ENCODE peak calls at places on chromosomes 1 and 21, in five cellular contexts. R, Y, C, I and M are unnamed samples.

GRCh38 chr1:214445846-214446614 is 105.4 kb downstream of the PTPN14 start:
- DNase-seq in I (no peak), Y (no peak), R (no peak), C (no peak), M (no peak)

GRCh38 chr1:205585835-205586785 is 45.7 kb downstream of the ELK4 start:
- DNase-seq in C (no peak), R (no peak), Y (no peak), I (no peak), M (no peak)

GRCh38 chr1:202579806-202580205 is 130.4 kb downstream of the SYT2 start:
- DNase-seq in Y (no peak), I (no peak), R (no peak), C (no peak), M (no peak)

GRCh38 chr21:42317341-42317741 is 2.1 kb upstream of the TFF3 start:
- DNase-seq in I (no peak), Y (no peak), C (no peak), R (no peak), M (no peak)

GRCh38 chr1:50080904-50081586 is 27.7 kb upstream of the ELAVL4 start:
- DNase-seq in Y (peak), C (no peak), R (no peak), I (no peak), M (no peak)

GRCh38 chr1:107357381-107357780 is 216.5 kb downstream of the NTNG1 start:
- DNase-seq in R (no peak), C (no peak), Y (no peak), I (no peak), M (no peak)

GRCh38 chr1:43968348-43968948 is 1.4 kb upstream of the DPH2 start:
- DNase-seq in I (no peak), Y (no peak), R (no peak), C (no peak), M (no peak)

GRCh38 chr1:156942176-156942575 is 21.7 kb downstream of the LRRC71 start:
- DNase-seq in R (no peak), Y (no peak), I (no peak), C (no peak), M (no peak)

GRCh38 chr1:150484431-150484830 is 2.8 kb upstream of the TARS2 start:
- DNase-seq in Y (no peak), I (no peak), R (no peak), C (no peak), M (no peak)

GRCh38 chr1:241266121-241266520 is 90.9 kb downstream of the RGS7 start:
- DNase-seq in I (no peak), C (no peak), Y (no peak), R (no peak), M (no peak)

GRCh38 chr1:67294836-67295622 is 12.6 kb upstream of the IL12RB2 start:
- DNase-seq in I (no peak), C (no peak), R (no peak), Y (no peak), M (no peak)

GRCh38 chr1:32623775-32624174 is 26.6 kb downstream of the ZBTB8OS start:
- DNase-seq in I (no peak), C (no peak), Y (no peak), R (no peak), M (no peak)

GRCh38 chr1:154999651-155000474 is 2.7 kb upstream of the ZBTB7B start:
- DNase-seq in R (no peak), Y (no peak), C (no peak), I (no peak), M (peak)

GRCh38 chr1:98210064-98210463 is 289.2 kb upstream of the DPYD start:
- DNase-seq in I (no peak), C (no peak), Y (no peak), R (no peak), M (no peak)

GRCh38 chr21:45411810-45412206 is 6.8 kb downstream of the COL18A1 start:
- DNase-seq in C (no peak), I (peak), R (no peak), Y (no peak), M (no peak)

GRCh38 chr21:31900121-31900895 is 27.5 kb downstream of the HUNK start:
- DNase-seq in R (no peak), Y (no peak), C (no peak), I (peak), M (no peak)

GRCh38 chr1:108661030-108661609 is at the start of gene HENMT1:
- DNase-seq in I (peak), R (peak), C (peak), Y (no peak), M (peak)

GRCh38 chr1:162977944-162978568 is 91.1 kb upstream of the RGS4 start:
- DNase-seq in C (no peak), R (no peak), Y (no peak), I (no peak), M (no peak)

GRCh38 chr1:21939650-21940374 is 2.7 kb upstream of the HSPG2 start:
- DNase-seq in Y (peak), I (peak), R (no peak), C (peak), M (peak)

GRCh38 chr1:37157634-37158033 is 123.3 kb upstream of the GRIK3 start:
- DNase-seq in I (no peak), C (peak), R (no peak), Y (no peak), M (no peak)

GRCh38 chr1:204418174-204419063 is 6.8 kb upstream of the PPP1R15B start:
- DNase-seq in I (no peak), R (no peak), C (no peak), Y (no peak), M (no peak)

GRCh38 chr1:96306809-96307208 is 414.8 kb upstream of the PTBP2 start:
- DNase-seq in Y (no peak), R (no peak), C (no peak), I (no peak), M (no peak)

GRCh38 chr1:3906672-3907020 is 6.6 kb upstream of the C1orf174 start:
- DNase-seq in I (peak), R (no peak), C (no peak), Y (no peak), M (no peak)

GRCh38 chr1:111769517-111770146 is 13.9 kb downstream of the DDX20 start:
- DNase-seq in Y (peak), I (no peak), R (peak), C (no peak), M (no peak)

GRCh38 chr1:14738235-14738634 is 139.8 kb downstream of the KAZN start:
- DNase-seq in Y (peak), C (no peak), R (no peak), I (no peak), M (no peak)

GRCh38 chr21:36654341-36654740 is 44.6 kb upstream of the SIM2 start:
- DNase-seq in I (no peak), C (peak), Y (no peak), R (no peak), M (no peak)

GRCh38 chr1:228979325-228979699 is 244.0 kb downstream of the RHOU start:
- DNase-seq in I (no peak), Y (no peak), R (no peak), C (no peak), M (no peak)

GRCh38 chr1:15876357-15876756 is 28.9 kb downstream of the SPEN start:
- DNase-seq in I (no peak), R (no peak), Y (no peak), C (no peak), M (no peak)

GRCh38 chr21:36584980-36585940 is 105.3 kb upstream of the CLDN14 start:
- DNase-seq in R (no peak), I (no peak), Y (no peak), C (no peak), M (no peak)